ENCODE peak calls at places on chromosomes 13 and 19, in ten cellular contexts. S is mesothelial cell of epicardium, U is astrocyte of the cerebellum, B is OCI-LY7, Y is transverse colon, P is omental fat pad, N is GM13977, V is H9, F is gastrocnemius medialis, T is dorsolateral prefrontal cortex. K is an unnamed sample.

GRCh38 chr19:18871543-18871942 is 24.4 kb downstream of the CERS1 start:
- DNase-seq in P (no peak), N (no peak), V (no peak), Y (no peak), B (no peak), F (no peak), T (no peak), S (no peak), U (no peak), K (no peak)

GRCh38 chr13:28684257-28684656 is 25.3 kb downstream of the POMP start:
- DNase-seq in B (no peak), P (no peak), T (no peak), S (no peak), F (no peak), Y (peak), V (peak), U (no peak), N (no peak), K (no peak)

GRCh38 chr13:104805346-104805745 is 1730.1 kb downstream of the EFNB2 start:
- DNase-seq in F (no peak), V (no peak), U (no peak), Y (no peak), N (no peak), P (no peak), T (no peak), S (no peak), B (no peak), K (no peak)

GRCh38 chr13:87295636-87296035 is 375.5 kb upstream of the SLITRK5 start:
- DNase-seq in T (no peak), U (peak), P (no peak), N (no peak), B (no peak), Y (no peak), V (no peak), S (no peak), F (no peak), K (no peak)

GRCh38 chr19:55373993-55374757 is 2.5 kb upstream of the TMEM190 start:
- DNase-seq in U (no peak), V (no peak), P (no peak), Y (no peak), B (no peak), N (no peak), S (no peak), F (no peak), T (no peak), K (no peak)

GRCh38 chr19:7159105-7159933 is 89.8 kb downstream of the ZNF557 start:
- DNase-seq in B (no peak), N (no peak), V (no peak), P (no peak), F (peak), U (no peak), T (peak), S (no peak), Y (peak), K (peak)

GRCh38 chr19:43425567-43426392 is 11.1 kb downstream of the TEX101 start:
- DNase-seq in P (no peak), V (no peak), B (peak), F (no peak), N (no peak), Y (peak), T (no peak), U (no peak), S (no peak), K (no peak)

GRCh38 chr13:33787051-33787591 is 30.8 kb upstream of the RFC3 start:
- DNase-seq in F (no peak), N (no peak), Y (no peak), V (no peak), P (no peak), S (no peak), T (no peak), U (no peak), B (peak), K (no peak)

GRCh38 chr13:37134411-37135041 is 29.1 kb upstream of the CSNK1A1L start:
- DNase-seq in F (no peak), B (no peak), V (no peak), U (peak), S (no peak), N (no peak), P (no peak), Y (no peak), T (no peak), K (peak)

GRCh38 chr13:42539670-42540069 is 34.3 kb upstream of the TNFSF11 start:
- DNase-seq in Y (no peak), V (peak), S (no peak), P (no peak), B (no peak), U (no peak), T (no peak), N (no peak), F (no peak), K (no peak)

GRCh38 chr13:59744747-59745394 is 418.9 kb downstream of the DIAPH3 start:
- DNase-seq in S (no peak), U (no peak), N (no peak), V (no peak), Y (no peak), B (no peak), P (no peak), F (no peak), T (no peak), K (no peak)

GRCh38 chr13:59745395-59745788 is 418.3 kb downstream of the DIAPH3 start:
- DNase-seq in S (no peak), Y (no peak), P (no peak), F (no peak), N (no peak), B (no peak), T (no peak), V (no peak), U (no peak), K (no peak)

GRCh38 chr13:59746291-59746962 is 417.3 kb downstream of the DIAPH3 start:
- DNase-seq in U (peak), P (no peak), V (no peak), T (no peak), N (no peak), Y (peak), F (no peak), B (no peak), S (no peak), K (no peak)

GRCh38 chr13:59750860-59751259 is 412.9 kb downstream of the DIAPH3 start:
- DNase-seq in B (no peak), S (peak), T (peak), P (no peak), Y (no peak), N (no peak), U (peak), V (peak), F (no peak), K (no peak)

DNA sequence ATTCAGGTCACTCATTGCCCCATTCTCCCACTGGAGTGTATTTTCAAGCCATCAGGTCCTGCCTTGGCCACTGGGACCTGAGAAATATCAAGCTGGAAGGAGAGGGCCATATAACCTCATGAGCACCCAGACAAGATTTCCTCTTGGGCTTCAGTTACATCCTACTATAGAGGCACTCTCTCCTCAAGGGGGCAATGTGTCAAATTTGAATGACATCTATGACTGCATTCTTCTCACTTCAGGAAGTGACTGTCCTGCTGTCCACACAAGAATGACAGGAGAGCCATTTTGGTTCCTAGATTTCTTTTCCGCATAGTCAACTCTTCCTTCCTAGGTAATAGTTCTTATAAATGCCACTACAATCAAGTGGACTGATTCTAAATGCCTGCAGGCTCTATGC is 416.2 kb downstream of the DIAPH3 start:
- DNase-seq in P (no peak), S (no peak), B (peak), T (no peak), Y (no peak), U (no peak), F (no peak), V (no peak), N (no peak), K (no peak)
- TF ChIP-seq CTCF in P (no peak), S (no peak), B (peak), T (no peak), Y (no peak), U (no peak), F (no peak), V (peak), N (no peak), K (no peak)

GRCh38 chr19:10112895-10113591 is 1.6 kb downstream of the P2RY11 start:
- DNase-seq in Y (peak), S (no peak), U (no peak), T (no peak), P (no peak), B (peak), V (peak), F (no peak), N (peak), K (no peak)
- TF ChIP-seq CTCF in Y (peak), S (peak), U (peak), T (peak), P (no peak), B (peak), V (peak), F (peak), N (peak), K (peak)

DNA sequence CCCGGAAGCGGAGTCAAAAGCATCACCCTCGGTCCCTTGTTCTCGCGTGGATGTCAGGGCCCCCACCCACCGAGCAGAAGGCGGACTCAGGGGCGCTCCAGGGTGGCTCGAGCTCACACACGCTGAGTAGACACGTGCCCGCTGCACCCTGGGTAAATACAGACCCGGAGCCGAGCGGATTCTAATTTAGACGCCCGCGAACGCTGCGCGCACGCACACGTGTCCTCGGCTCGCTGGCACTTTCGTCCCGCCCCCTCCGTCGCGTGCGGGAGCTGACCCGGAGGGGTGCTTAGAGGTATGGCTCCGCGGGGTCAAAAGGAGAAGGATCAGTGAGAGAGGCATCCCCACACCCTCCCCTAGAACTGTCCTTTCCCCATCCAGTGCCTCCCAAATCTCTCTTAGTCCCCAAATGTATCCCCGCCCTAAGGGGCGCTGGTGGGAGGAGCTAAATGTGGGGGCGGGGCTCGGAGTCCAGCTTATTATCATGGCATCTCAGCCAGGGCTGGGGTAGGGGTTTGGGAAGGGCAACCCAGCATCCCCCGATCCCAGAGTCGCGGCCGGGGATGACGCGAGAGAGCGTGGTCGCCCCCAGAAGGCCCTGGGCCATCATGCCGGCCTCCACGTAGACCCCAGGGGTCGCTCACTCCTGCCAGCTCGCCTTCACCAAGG is 451 bp upstream of the ICAM5 start:
- DNase-seq in P (no peak), F (no peak), V (peak), Y (peak), S (no peak), T (no peak), N (peak), U (no peak), B (peak), K (no peak)
- TF ChIP-seq CTCF in P (no peak), F (no peak), V (no peak), Y (no peak), S (no peak), T (no peak), N (no peak), U (no peak), B (no peak), K (no peak)

DNA sequence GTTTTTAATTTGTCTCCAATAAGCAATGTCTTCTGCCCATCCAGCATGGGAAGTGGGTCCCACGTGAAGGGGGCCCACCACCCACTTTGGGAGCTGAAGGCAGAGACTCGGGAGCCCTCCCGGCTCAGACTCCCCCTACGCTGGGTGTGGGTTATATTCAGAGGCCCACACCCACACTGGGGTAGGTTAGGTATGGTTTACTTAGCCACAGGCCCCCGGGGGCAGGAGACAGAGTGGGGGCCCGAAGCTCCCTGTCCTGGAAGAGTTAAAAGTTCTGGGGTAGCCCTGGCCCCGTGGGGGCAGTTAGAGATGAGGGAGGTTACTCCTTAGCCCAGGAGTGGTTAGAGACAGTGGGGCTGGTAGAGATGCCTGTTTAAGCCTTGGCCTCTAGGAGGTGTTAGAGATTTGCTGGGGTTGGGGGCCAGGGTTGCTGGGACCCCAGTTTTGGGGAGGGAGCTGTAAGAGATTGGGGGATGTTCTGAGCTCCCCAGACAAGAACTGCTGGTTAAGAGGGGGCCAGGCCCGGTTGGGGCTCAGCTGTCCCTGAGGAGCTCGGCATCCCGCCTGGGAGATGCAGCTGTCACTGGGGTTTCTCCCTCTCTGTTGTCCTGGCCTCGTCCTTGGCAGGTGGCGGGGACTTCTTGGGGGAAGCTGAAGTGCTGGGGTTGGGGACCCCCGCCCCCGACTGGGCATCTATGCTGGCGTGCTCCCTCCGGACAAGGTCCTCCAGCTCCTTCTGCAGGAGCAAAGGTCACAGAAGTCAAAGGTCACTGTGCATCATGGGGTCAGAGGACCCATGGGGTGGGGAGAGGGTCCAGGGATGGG is 712 bp upstream of the RINL start:
- DNase-seq in N (no peak), B (no peak), F (no peak), U (no peak), T (no peak), V (no peak), Y (no peak), P (no peak), S (no peak), K (no peak)
- TF ChIP-seq CTCF in N (no peak), B (peak), F (no peak), U (peak), T (no peak), V (peak), Y (no peak), P (no peak), S (no peak), K (no peak)

GRCh38 chr19:28990522-28990921 is 222.4 kb downstream of the UQCRFS1 start:
- DNase-seq in U (no peak), Y (no peak), P (no peak), N (no peak), B (no peak), F (no peak), V (peak), T (no peak), S (no peak), K (no peak)
- TF ChIP-seq CTCF in U (no peak), Y (no peak), P (no peak), N (no peak), B (no peak), F (no peak), V (peak), T (no peak), S (no peak), K (no peak)